ENCODE peak calls at places on chromosome 6, in five cellular contexts. One of them, this sample, is unnamed.
A peak's percentile ranks its signal among the peaks of the same experiment; 100 is the strongest.

GRCh38 chr6:108915258-108915657 is 67.0 kb downstream of the ARMC2 start:
- DNase-seq in hepatocyte: no peak
- DNase-seq in tibial nerve: no peak
- DNase-seq in spleen: no peak
- DNase-seq in neuronal stem cell: no peak
- DNase-seq in this sample: no peak

GRCh38 chr6:13303668-13304017 is 24.7 kb downstream of the TBC1D7 start:
- DNase-seq in hepatocyte: peak; percentile 50
- DNase-seq in tibial nerve: peak; percentile 57
- DNase-seq in spleen: peak; percentile 88
- DNase-seq in neuronal stem cell: no peak
- DNase-seq in this sample: peak; percentile 80

GRCh38 chr6:149007846-149008245 is 261.0 kb downstream of the UST start:
- DNase-seq in hepatocyte: no peak
- DNase-seq in tibial nerve: no peak
- DNase-seq in spleen: no peak
- DNase-seq in neuronal stem cell: no peak
- DNase-seq in this sample: no peak

GRCh38 chr6:73382462-73383113 is 12.0 kb upstream of the DDX43 start:
- DNase-seq in hepatocyte: no peak
- DNase-seq in tibial nerve: no peak
- DNase-seq in spleen: no peak
- DNase-seq in neuronal stem cell: no peak
- DNase-seq in this sample: no peak

GRCh38 chr6:64221776-64222175 is 586.2 kb downstream of the PHF3 start:
- DNase-seq in hepatocyte: no peak
- DNase-seq in tibial nerve: no peak
- DNase-seq in spleen: no peak
- DNase-seq in neuronal stem cell: no peak
- DNase-seq in this sample: no peak

GRCh38 chr6:145546265-145546664 is 189.1 kb downstream of the EPM2A start:
- DNase-seq in hepatocyte: no peak
- DNase-seq in tibial nerve: no peak
- DNase-seq in spleen: no peak
- DNase-seq in neuronal stem cell: no peak
- DNase-seq in this sample: no peak

GRCh38 chr6:72589096-72589495 is 32.8 kb upstream of the KCNQ5 start:
- DNase-seq in hepatocyte: no peak
- DNase-seq in tibial nerve: no peak
- DNase-seq in spleen: no peak
- DNase-seq in neuronal stem cell: no peak
- DNase-seq in this sample: no peak

GRCh38 chr6:14468656-14469321 is 351.2 kb downstream of the CD83 start:
- DNase-seq in hepatocyte: no peak
- DNase-seq in tibial nerve: no peak
- DNase-seq in spleen: no peak
- DNase-seq in neuronal stem cell: no peak
- DNase-seq in this sample: no peak

GRCh38 chr6:27667651-27668441 is 194.9 kb upstream of the ZNF184 start:
- DNase-seq in hepatocyte: no peak
- DNase-seq in tibial nerve: no peak
- DNase-seq in spleen: no peak
- DNase-seq in neuronal stem cell: no peak
- DNase-seq in this sample: no peak
- H3K4me3 ChIP-seq in hepatocyte: peak overlapping the region; percentile 7
- H3K4me3 ChIP-seq in tibial nerve: no peak overlapping the region
- H3K4me3 ChIP-seq in spleen: no peak overlapping the region
- H3K4me3 ChIP-seq in neuronal stem cell: peak overlapping the region; percentile 28
- H3K4me3 ChIP-seq in this sample: no peak overlapping the region

DNA sequence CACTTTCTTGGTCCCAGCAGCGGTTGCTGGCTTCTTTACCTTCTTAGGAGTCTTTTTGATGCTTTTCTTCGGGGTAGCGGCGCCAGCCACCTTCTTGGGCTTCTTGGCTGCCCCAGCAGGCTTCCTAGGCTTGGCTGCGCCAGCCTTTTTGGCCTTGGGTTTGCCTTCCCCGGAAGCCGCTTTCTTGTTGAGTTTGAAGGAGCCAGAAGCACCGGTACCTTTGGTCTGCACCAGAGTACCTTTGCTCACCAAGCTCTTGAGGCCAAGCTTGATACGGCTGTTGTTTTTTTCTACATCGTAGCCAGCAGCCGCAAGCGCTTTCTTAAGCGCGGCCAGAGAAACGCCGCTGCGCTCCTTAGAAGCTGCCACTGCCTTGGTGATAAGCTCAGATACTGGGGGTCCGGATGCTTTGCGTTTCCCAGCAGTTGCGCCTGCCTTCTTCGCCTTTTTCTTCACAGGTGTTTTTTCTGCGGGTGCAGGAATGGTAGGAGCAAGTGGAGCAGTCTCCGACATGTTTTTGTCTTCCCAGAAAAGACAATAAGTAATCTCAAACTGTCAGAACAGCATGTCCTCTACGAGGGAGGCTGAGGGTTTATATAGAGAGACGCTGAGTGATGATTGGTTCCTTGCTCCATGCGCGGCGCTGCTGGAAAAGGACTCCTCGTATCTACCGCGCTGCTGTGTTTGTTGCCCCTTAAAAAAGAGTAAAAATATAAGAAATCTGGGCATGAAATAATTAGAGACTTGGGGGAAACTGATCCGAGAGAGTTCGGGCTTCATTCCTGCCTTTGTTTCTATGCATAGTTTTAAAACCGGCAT is 130.4 kb upstream of the BTN3A2 start:
- DNase-seq in hepatocyte: peak; percentile 84
- DNase-seq in tibial nerve: no peak
- DNase-seq in spleen: peak; percentile 91
- DNase-seq in neuronal stem cell: no peak
- DNase-seq in this sample: no peak
- H3K27ac ChIP-seq in hepatocyte: peak overlapping the region; percentile 91
- H3K27ac ChIP-seq in tibial nerve: peak overlapping the region; percentile 73
- H3K27ac ChIP-seq in spleen: peak overlapping the region; percentile 98
- H3K27ac ChIP-seq in neuronal stem cell: peak overlapping the region; percentile 74
- H3K27ac ChIP-seq in this sample: peak overlapping the region; percentile 66

GRCh38 chr6:502761-503160 is 111.2 kb downstream of the IRF4 start:
- DNase-seq in hepatocyte: no peak
- DNase-seq in tibial nerve: no peak
- DNase-seq in spleen: no peak
- DNase-seq in neuronal stem cell: no peak
- DNase-seq in this sample: no peak

GRCh38 chr6:504446-504980 is 113.0 kb downstream of the IRF4 start:
- DNase-seq in hepatocyte: no peak
- DNase-seq in tibial nerve: no peak
- DNase-seq in spleen: no peak
- DNase-seq in neuronal stem cell: no peak
- DNase-seq in this sample: no peak

GRCh38 chr6:499617-500016 is 108.1 kb downstream of the IRF4 start:
- DNase-seq in hepatocyte: no peak
- DNase-seq in tibial nerve: no peak
- DNase-seq in spleen: no peak
- DNase-seq in neuronal stem cell: no peak
- DNase-seq in this sample: no peak

GRCh38 chr6:503610-504362 is 112.2 kb downstream of the IRF4 start:
- DNase-seq in hepatocyte: no peak
- DNase-seq in tibial nerve: no peak
- DNase-seq in spleen: no peak
- DNase-seq in neuronal stem cell: no peak
- DNase-seq in this sample: peak; percentile 64

GRCh38 chr6:501891-502601 is 110.5 kb downstream of the IRF4 start:
- DNase-seq in hepatocyte: no peak
- DNase-seq in tibial nerve: no peak
- DNase-seq in spleen: peak; percentile 82
- DNase-seq in neuronal stem cell: no peak
- DNase-seq in this sample: no peak
- H3K4me3 ChIP-seq in hepatocyte: no peak overlapping the region
- H3K4me3 ChIP-seq in tibial nerve: no peak overlapping the region
- H3K4me3 ChIP-seq in spleen: peak overlapping the region; percentile 22
- H3K4me3 ChIP-seq in neuronal stem cell: no peak overlapping the region
- H3K4me3 ChIP-seq in this sample: no peak overlapping the region

GRCh38 chr6:32977272-32977952 is 9.0 kb downstream of the BRD2 start:
- DNase-seq in hepatocyte: no peak
- DNase-seq in tibial nerve: no peak
- DNase-seq in spleen: no peak
- DNase-seq in neuronal stem cell: no peak
- DNase-seq in this sample: no peak
- H3K27ac ChIP-seq in hepatocyte: peak overlapping the region; percentile 24
- H3K27ac ChIP-seq in tibial nerve: no peak overlapping the region
- H3K27ac ChIP-seq in spleen: peak overlapping the region; percentile 2
- H3K27ac ChIP-seq in neuronal stem cell: no peak overlapping the region
- H3K27ac ChIP-seq in this sample: no peak overlapping the region

DNA sequence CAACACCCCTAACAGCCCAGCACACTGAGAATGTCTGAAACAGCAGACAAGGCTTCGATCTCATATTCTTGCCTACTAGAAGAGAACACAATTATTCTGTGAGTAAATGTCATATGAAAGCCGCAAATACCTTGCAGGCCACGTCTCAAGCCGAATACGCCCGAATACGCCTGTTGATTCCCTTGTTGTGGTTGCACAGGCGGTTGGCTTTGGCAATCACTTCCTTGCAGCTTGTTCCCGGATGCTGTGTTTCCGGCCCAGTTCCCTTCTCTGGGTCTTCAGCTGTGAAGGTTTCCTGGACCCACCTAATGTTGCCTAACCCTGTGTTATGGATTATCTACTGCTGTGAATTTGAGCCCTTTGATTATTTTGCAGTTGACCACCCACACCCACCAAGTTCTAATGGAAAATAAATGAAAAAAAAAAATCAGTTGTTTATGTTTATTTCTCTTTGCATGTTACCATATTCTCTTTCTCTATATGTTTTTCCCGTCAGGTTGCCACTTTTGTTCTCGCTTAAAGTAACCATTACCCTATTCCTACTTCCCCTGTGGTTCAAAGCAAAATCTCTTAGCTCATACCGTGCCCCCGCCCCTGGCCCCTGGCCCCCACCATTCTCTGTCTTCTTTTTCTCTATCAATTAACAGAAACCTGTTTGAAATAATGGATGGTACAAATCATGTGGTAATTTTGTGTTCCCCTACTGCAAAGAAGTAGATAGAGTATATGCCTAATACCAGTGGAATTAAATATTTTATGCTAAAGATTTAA is 172.4 kb downstream of the ADGB start:
- DNase-seq in hepatocyte: no peak
- DNase-seq in tibial nerve: no peak
- DNase-seq in spleen: peak; percentile 88
- DNase-seq in neuronal stem cell: no peak
- DNase-seq in this sample: peak; percentile 70
- H3K4me3 ChIP-seq in hepatocyte: no peak overlapping the region
- H3K4me3 ChIP-seq in tibial nerve: no peak overlapping the region
- H3K4me3 ChIP-seq in spleen: peak overlapping the region; percentile 14
- H3K4me3 ChIP-seq in neuronal stem cell: no peak overlapping the region
- H3K4me3 ChIP-seq in this sample: no peak overlapping the region

GRCh38 chr6:158413814-158414563 is 101.7 kb downstream of the TULP4 start:
- DNase-seq in hepatocyte: no peak
- DNase-seq in tibial nerve: no peak
- DNase-seq in spleen: no peak
- DNase-seq in neuronal stem cell: no peak
- DNase-seq in this sample: no peak
- H3K27ac ChIP-seq in hepatocyte: no peak overlapping the region
- H3K27ac ChIP-seq in tibial nerve: no peak overlapping the region
- H3K27ac ChIP-seq in spleen: no peak overlapping the region
- H3K27ac ChIP-seq in neuronal stem cell: no peak overlapping the region
- H3K27ac ChIP-seq in this sample: no peak overlapping the region

GRCh38 chr6:32836873-32837272 is 1.7 kb downstream of the TAP2 start:
- DNase-seq in hepatocyte: no peak
- DNase-seq in tibial nerve: no peak
- DNase-seq in spleen: no peak
- DNase-seq in neuronal stem cell: no peak
- DNase-seq in this sample: no peak
- H3K4me3 ChIP-seq in hepatocyte: no peak overlapping the region
- H3K4me3 ChIP-seq in tibial nerve: no peak overlapping the region
- H3K4me3 ChIP-seq in spleen: no peak overlapping the region
- H3K4me3 ChIP-seq in neuronal stem cell: no peak overlapping the region
- H3K4me3 ChIP-seq in this sample: no peak overlapping the region

This sample was measured in right atrium auricular region.